ENCODE peak calls at places on chromosome 1, in six cellular contexts. One of them, this sample, is unnamed.

GRCh38 chr1:230250676-230251075 is 175.5 kb downstream of the PGBD5 start:
- DNase-seq in CD8-positive, alpha-beta T cell: no peak
- DNase-seq in G401: no peak
- DNase-seq in left cardiac atrium: no peak
- DNase-seq in DND-41: no peak
- DNase-seq in HEK293T: no peak
- DNase-seq in this sample: no peak

GRCh38 chr1:243742814-243743213 is 107.2 kb downstream of the AKT3 start:
- DNase-seq in CD8-positive, alpha-beta T cell: no peak
- DNase-seq in G401: no peak
- DNase-seq in left cardiac atrium: no peak
- DNase-seq in DND-41: no peak
- DNase-seq in HEK293T: no peak
- DNase-seq in this sample: no peak

GRCh38 chr1:155183775-155184221 is 10.1 kb downstream of the TRIM46 start:
- DNase-seq in CD8-positive, alpha-beta T cell: no peak
- DNase-seq in G401: no peak
- DNase-seq in left cardiac atrium: peak; percentile 16
- DNase-seq in DND-41: no peak
- DNase-seq in HEK293T: no peak
- DNase-seq in this sample: no peak

GRCh38 chr1:21280482-21280881 is 9.8 kb downstream of the ECE1 start:
- DNase-seq in CD8-positive, alpha-beta T cell: no peak
- DNase-seq in G401: no peak
- DNase-seq in left cardiac atrium: no peak
- DNase-seq in DND-41: no peak
- DNase-seq in HEK293T: no peak
- DNase-seq in this sample: no peak

GRCh38 chr1:16442941-16443340 is 2.4 kb downstream of the NECAP2 start:
- DNase-seq in CD8-positive, alpha-beta T cell: no peak
- DNase-seq in G401: no peak
- DNase-seq in left cardiac atrium: no peak
- DNase-seq in DND-41: no peak
- DNase-seq in HEK293T: no peak
- DNase-seq in this sample: no peak

GRCh38 chr1:1610796-1611597 is 4.3 kb upstream of the MIB2 start:
- DNase-seq in CD8-positive, alpha-beta T cell: no peak
- DNase-seq in G401: no peak
- DNase-seq in left cardiac atrium: peak; percentile 25
- DNase-seq in DND-41: no peak
- DNase-seq in HEK293T: no peak
- DNase-seq in this sample: no peak

GRCh38 chr1:118986291-118986838 is 1.8 kb downstream of the TBX15 start:
- DNase-seq in CD8-positive, alpha-beta T cell: no peak
- DNase-seq in G401: no peak
- DNase-seq in left cardiac atrium: no peak
- DNase-seq in DND-41: no peak
- DNase-seq in HEK293T: no peak
- DNase-seq in this sample: no peak

GRCh38 chr1:228410015-228410414 is 3.4 kb upstream of the TRIM11 start:
- DNase-seq in CD8-positive, alpha-beta T cell: no peak
- DNase-seq in G401: no peak
- DNase-seq in left cardiac atrium: no peak
- DNase-seq in DND-41: no peak
- DNase-seq in HEK293T: no peak
- DNase-seq in this sample: no peak

GRCh38 chr1:44038876-44039657 is 7.8 kb upstream of the SLC6A9 start:
- DNase-seq in CD8-positive, alpha-beta T cell: no peak
- DNase-seq in G401: no peak
- DNase-seq in left cardiac atrium: no peak
- DNase-seq in DND-41: no peak
- DNase-seq in HEK293T: no peak
- DNase-seq in this sample: no peak

GRCh38 chr1:44170281-44170823 is 28.9 kb upstream of the KLF18 start:
- DNase-seq in CD8-positive, alpha-beta T cell: no peak
- DNase-seq in G401: no peak
- DNase-seq in left cardiac atrium: no peak
- DNase-seq in DND-41: no peak
- DNase-seq in HEK293T: no peak
- DNase-seq in this sample: no peak

GRCh38 chr1:98045211-98046030 is 124.6 kb upstream of the DPYD start:
- DNase-seq in CD8-positive, alpha-beta T cell: no peak
- DNase-seq in G401: no peak
- DNase-seq in left cardiac atrium: no peak
- DNase-seq in DND-41: no peak
- DNase-seq in HEK293T: no peak
- DNase-seq in this sample: no peak

This sample was measured in smooth muscle cell of the brain vasculature.